ENCODE peak calls at places on chromosomes 4 and X, in five cellular contexts. I, J, D, E and X are unnamed samples.

GRCh38 chr4:118288097-118288496 is 64.7 kb downstream of the PRSS12 start:
- DNase-seq in I (no peak), E (no peak), J (no peak), D (no peak), X (no peak)

GRCh38 chr4:38669233-38669632 is 5.2 kb downstream of the KLF3 start:
- DNase-seq in D (no peak), I (no peak), E (no peak), J (no peak), X (peak)

GRCh38 chr4:92969650-92970370 is 666.0 kb downstream of the GRID2 start:
- DNase-seq in D (no peak), E (no peak), J (no peak), I (no peak), X (no peak)

GRCh38 chrX:41906515-41907165 is 16.7 kb downstream of the CASK start:
- DNase-seq in J (no peak), I (no peak), D (no peak), E (no peak), X (no peak)

GRCh38 chr4:70996014-70996353 is 2.5 kb downstream of the DCK start:
- DNase-seq in D (peak), J (no peak), E (no peak), I (no peak), X (peak)

GRCh38 chr4:41796545-41797210 is 48.2 kb upstream of the PHOX2B start:
- DNase-seq in D (no peak), I (no peak), E (no peak), J (no peak), X (no peak)

GRCh38 chr4:688695-689497 is at the start of gene SLC49A3:
- DNase-seq in D (no peak), E (no peak), J (peak), I (no peak), X (no peak)

GRCh38 chr4:54001558-54002365 is 62.6 kb downstream of the CHIC2 start:
- DNase-seq in I (no peak), E (no peak), D (no peak), J (no peak), X (no peak)

GRCh38 chrX:150036181-150036580 is 97.9 kb upstream of the EOLA2 start:
- DNase-seq in D (no peak), I (no peak), J (no peak), E (no peak), X (no peak)

GRCh38 chrX:154515803-154516654 is at the start of gene FAM3A:
- DNase-seq in J (peak), I (peak), D (peak), E (peak), X (peak)